ENCODE peak calls at places on chromosome 17, in four cellular contexts. T, I, Z and L are unnamed samples.

GRCh38 chr17:56679767-56680422 is 86.4 kb downstream of the NOG start:
- DNase-seq in T (no peak), I (no peak), Z (peak; percentile 53), L (peak; percentile 57)

GRCh38 chr17:57677301-57677700 is 67.8 kb downstream of the CCDC182 start:
- DNase-seq in T (peak; percentile 22), I (no peak), Z (no peak), L (no peak)

GRCh38 chr17:78538033-78538776 is 39.0 kb downstream of the DNAH17 start:
- DNase-seq in T (no peak), I (no peak), Z (peak; percentile 32), L (no peak)

GRCh38 chr17:78621720-78622490 is 44.7 kb upstream of the DNAH17 start:
- DNase-seq in T (no peak), I (no peak), Z (no peak), L (no peak)

GRCh38 chr17:38403491-38403890 is 24.8 kb upstream of the ARHGAP23 start:
- DNase-seq in T (peak; percentile 50), I (peak; percentile 20), Z (peak; percentile 67), L (peak; percentile 75)

GRCh38 chr17:49388290-49388640 is 26.2 kb upstream of the ZNF652 start:
- DNase-seq in T (no peak), I (no peak), Z (no peak), L (no peak)

GRCh38 chr17:58837699-58838098 is 82.0 kb downstream of the PPM1E start:
- DNase-seq in T (no peak), I (no peak), Z (no peak), L (no peak)

GRCh38 chr17:58088624-58089023 is 5.4 kb downstream of the DYNLL2 start:
- DNase-seq in T (no peak), I (no peak), Z (peak; percentile 5), L (no peak)

GRCh38 chr17:74042744-74043486 is 160.6 kb upstream of the RPL38 start:
- DNase-seq in T (no peak), I (peak; percentile 33), Z (peak; percentile 91), L (peak; percentile 32)

GRCh38 chr17:2400474-2400866 is 390 bp downstream of the MNT start:
- DNase-seq in T (peak; percentile 82), I (no peak), Z (peak; percentile 86), L (peak; percentile 70)

GRCh38 chr17:80817321-80817845 is 174.3 kb upstream of the CHMP6 start:
- DNase-seq in T (no peak), I (no peak), Z (no peak), L (no peak)

GRCh38 chr17:70916469-70916868 is 747.1 kb downstream of the KCNJ2 start:
- DNase-seq in T (no peak), I (no peak), Z (no peak), L (no peak)
- H3K9ac ChIP-seq in T (no peak overlapping the region), I (no peak overlapping the region), Z (no peak overlapping the region), L (no peak overlapping the region)

GRCh38 chr17:72677108-72677507 is 415.4 kb downstream of the SLC39A11 start:
- DNase-seq in T (no peak), I (no peak), Z (no peak), L (no peak)
- H3K23ac ChIP-seq in T (no peak overlapping the region), I (no peak overlapping the region), Z (no peak overlapping the region), L (no peak overlapping the region)

GRCh38 chr17:55266051-55266957 is 1.5 kb downstream of the HLF start:
- DNase-seq in T (peak; percentile 54), I (no peak), Z (peak; percentile 13), L (no peak)
- H3K9ac ChIP-seq in T (no peak overlapping the region), I (no peak overlapping the region), Z (no peak overlapping the region), L (no peak overlapping the region)

GRCh38 chr17:75566456-75567233 is 21.0 kb upstream of the MYO15B start:
- DNase-seq in T (no peak), I (no peak), Z (no peak), L (no peak)

GRCh38 chr17:75564195-75564594 is 23.4 kb upstream of the MYO15B start:
- DNase-seq in T (no peak), I (no peak), Z (no peak), L (no peak)

GRCh38 chr17:75563063-75563758 is 24.4 kb upstream of the MYO15B start:
- DNase-seq in T (no peak), I (no peak), Z (no peak), L (no peak)

GRCh38 chr17:75565066-75565465 is 22.5 kb upstream of the MYO15B start:
- DNase-seq in T (no peak), I (peak; percentile 15), Z (no peak), L (peak; percentile 32)

DNA sequence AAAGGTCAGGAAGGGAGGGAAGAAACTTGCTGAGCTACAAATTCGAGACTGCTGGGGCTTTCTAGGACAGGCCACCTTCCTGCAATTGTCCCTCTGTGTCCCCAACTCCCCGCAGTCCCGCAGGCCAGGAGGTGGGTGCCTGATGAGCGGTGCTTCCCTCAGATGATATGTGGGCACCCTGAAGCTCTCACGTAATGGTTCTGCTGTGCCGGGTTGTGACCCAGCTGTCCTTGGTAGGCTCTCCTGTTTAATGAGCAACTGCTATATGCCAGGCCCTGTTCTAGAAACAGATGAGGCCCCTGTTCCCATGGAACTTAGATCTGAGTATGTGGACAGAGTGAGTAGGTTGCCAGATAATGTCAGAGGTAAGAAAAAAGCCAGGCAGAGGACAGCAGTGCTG is 22.0 kb upstream of the MYO15B start:
- DNase-seq in T (no peak), I (no peak), Z (no peak), L (no peak)
- H3K23ac ChIP-seq in T (no peak overlapping the region), I (no peak overlapping the region), Z (no peak overlapping the region), L (no peak overlapping the region)

GRCh38 chr17:83082899-83083367 is 3.5 kb downstream of the METRNL start:
- DNase-seq in T (no peak), I (no peak), Z (peak; percentile 23), L (no peak)
- H3K9ac ChIP-seq in T (peak overlapping the region; percentile 12), I (peak overlapping the region; percentile 69), Z (peak overlapping the region; percentile 20), L (peak overlapping the region; percentile 92)

DNA sequence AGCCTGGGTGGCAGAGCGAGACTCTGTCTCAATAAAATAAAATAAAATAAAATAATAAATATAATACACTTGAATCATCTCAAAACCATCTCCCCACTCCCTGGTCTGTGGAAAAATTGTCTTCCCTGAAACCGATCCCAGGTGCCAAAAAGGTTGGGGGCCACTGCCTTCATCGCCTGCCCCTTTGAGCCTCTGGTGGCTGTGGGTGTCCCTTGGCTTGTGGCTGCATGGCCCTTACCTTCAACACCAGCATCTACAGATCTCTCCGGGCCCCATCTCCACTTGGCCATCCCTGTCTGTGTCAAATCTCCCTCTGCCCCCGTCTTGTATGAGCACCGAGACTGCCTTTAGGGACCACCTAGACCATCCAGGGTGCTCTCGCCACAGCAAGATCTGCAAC is 177.3 kb downstream of the SEC14L1 start:
- DNase-seq in T (no peak), I (no peak), Z (no peak), L (no peak)
- H3K23ac ChIP-seq in T (no peak overlapping the region), I (peak overlapping the region; percentile 95), Z (no peak overlapping the region), L (peak overlapping the region; percentile 30)

DNA sequence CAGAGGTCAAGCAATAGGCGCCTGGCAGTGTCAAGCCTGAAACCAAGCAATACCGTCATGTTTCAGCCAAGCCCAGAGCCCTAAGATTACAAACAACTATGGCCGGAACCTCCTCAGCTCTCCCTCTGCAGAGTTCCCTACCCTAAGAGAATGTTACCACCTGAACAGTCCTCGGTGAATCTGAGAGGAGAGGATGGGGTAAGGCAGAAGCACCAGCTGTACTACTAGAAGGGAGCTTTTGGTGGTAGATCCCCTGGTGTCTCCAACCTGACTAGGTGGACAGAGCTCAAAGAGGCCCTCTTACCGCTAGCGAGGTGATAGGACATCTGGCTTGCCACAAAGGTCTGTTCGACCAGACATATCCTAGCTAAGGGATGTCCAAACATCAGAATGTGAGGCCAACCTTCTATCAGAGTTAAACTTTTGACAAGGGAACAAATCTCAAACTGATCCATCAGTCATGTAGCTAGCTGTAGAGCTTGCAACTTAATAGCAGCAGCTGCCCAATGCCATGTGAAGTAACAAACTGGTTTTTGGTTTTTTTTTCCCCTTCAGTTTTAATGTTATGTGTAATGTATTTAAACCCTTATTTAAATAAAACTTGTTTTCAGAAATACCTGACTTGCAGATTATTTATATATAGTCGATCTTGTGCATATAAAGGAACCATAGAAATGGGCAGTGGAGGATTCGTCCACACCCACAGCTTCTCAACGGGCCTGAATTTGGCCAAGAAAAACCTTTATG is 2.5 kb downstream of the EIF1 start:
- DNase-seq in T (no peak), I (peak; percentile 2), Z (no peak), L (peak; percentile 22)
- H3K9ac ChIP-seq in T (no peak overlapping the region), I (peak overlapping the region; percentile 45), Z (peak overlapping the region; percentile 25), L (peak overlapping the region; percentile 99)